ENCODE peak calls at places on chromosomes 1 and 21, in seven cellular contexts. B is HCT116, Q is H1, Y is SK-N-SH, V is K562, E is GM12878, N is HepG2. I is an unnamed sample.

GRCh38 chr1:70072239-70072751 is 133.1 kb downstream of the LRRC40 start:
- DNase-seq in N (no peak), V (no peak), B (no peak), Q (no peak), E (no peak), Y (no peak), I (no peak)

GRCh38 chr1:210416049-210416448 is 87.3 kb downstream of the HHAT start:
- DNase-seq in Y (no peak), Q (no peak), E (no peak), N (no peak), B (no peak), V (no peak), I (peak; percentile 46)

GRCh38 chr1:19852036-19852435 is 30.2 kb upstream of the OTUD3 start:
- DNase-seq in E (no peak), Q (no peak), Y (no peak), B (no peak), N (no peak), V (no peak), I (no peak)

GRCh38 chr1:202130275-202130646 is 7.5 kb downstream of the GPR37L1 start:
- DNase-seq in E (no peak), Q (no peak), Y (peak; percentile 59), N (no peak), B (no peak), V (no peak), I (no peak)

GRCh38 chr1:87292684-87293493 is 35.8 kb upstream of the LMO4 start:
- DNase-seq in E (no peak), V (peak; percentile 49), B (peak; percentile 36), N (peak; percentile 54), Q (peak; percentile 78), Y (peak; percentile 57), I (peak; percentile 68)

GRCh38 chr1:30379684-30380624 is 343.4 kb downstream of the MATN1 start:
- DNase-seq in V (peak; percentile 85), N (peak; percentile 49), Y (peak; percentile 85), Q (peak; percentile 72), B (peak; percentile 60), E (peak; percentile 19), I (peak; percentile 76)

GRCh38 chr1:118988186-118989005 is at the start of gene TBX15:
- DNase-seq in B (no peak), Q (peak; percentile 79), E (no peak), N (no peak), Y (no peak), V (no peak), I (no peak)

GRCh38 chr1:208042868-208043267 is 131.9 kb upstream of the CD34 start:
- DNase-seq in Y (no peak), E (no peak), Q (no peak), N (no peak), B (no peak), V (no peak), I (no peak)

GRCh38 chr21:38995755-38996154 is 187.5 kb downstream of the PSMG1 start:
- DNase-seq in Y (no peak), Q (no peak), B (no peak), V (no peak), N (no peak), E (no peak), I (no peak)

GRCh38 chr1:173590557-173590956 is 12.3 kb downstream of the SLC9C2 start:
- DNase-seq in E (no peak), V (no peak), N (no peak), Q (no peak), Y (no peak), B (no peak), I (no peak)

GRCh38 chr1:152743371-152744145 is 14.3 kb upstream of the KPRP start:
- DNase-seq in N (no peak), Y (no peak), Q (no peak), V (no peak), B (no peak), E (no peak), I (no peak)

GRCh38 chr1:118158918-118159317 is 26.1 kb downstream of the SPAG17 start:
- DNase-seq in Y (no peak), V (no peak), Q (no peak), N (no peak), E (no peak), B (no peak), I (no peak)

GRCh38 chr1:234773936-234774677 is 164.1 kb upstream of the IRF2BP2 start:
- DNase-seq in Q (peak; percentile 0), E (no peak), B (no peak), N (no peak), Y (no peak), V (no peak), I (no peak)

GRCh38 chr1:31760422-31760900 is 3.7 kb downstream of the ADGRB2 start:
- DNase-seq in V (no peak), B (no peak), E (no peak), N (no peak), Q (no peak), Y (peak; percentile 56), I (no peak)

GRCh38 chr1:25051504-25051903 is 121.4 kb upstream of the RUNX3 start:
- DNase-seq in V (no peak), N (no peak), Q (no peak), Y (no peak), E (no peak), B (no peak), I (no peak)

GRCh38 chr1:110524311-110525249 is 5.6 kb upstream of the KCNA10 start:
- DNase-seq in Q (peak; percentile 81), E (no peak), Y (peak; percentile 80), V (peak; percentile 83), N (peak; percentile 21), B (peak; percentile 27), I (peak; percentile 64)

GRCh38 chr1:32743380-32744062 is 41.0 kb upstream of the SYNC start:
- DNase-seq in V (no peak), B (no peak), Y (no peak), E (no peak), N (no peak), Q (no peak), I (no peak)

GRCh38 chr1:164969256-164969655 is 387.3 kb downstream of the LMX1A start:
- DNase-seq in B (no peak), V (no peak), E (no peak), N (no peak), Q (no peak), Y (no peak), I (no peak)

GRCh38 chr1:193077991-193078390 is 18.6 kb downstream of the RO60 start:
- DNase-seq in Q (no peak), N (no peak), Y (no peak), E (no peak), V (no peak), B (no peak), I (no peak)

GRCh38 chr1:47828965-47829364 is 168.2 kb downstream of the TRABD2B start:
- DNase-seq in V (no peak), Q (no peak), N (no peak), E (no peak), Y (no peak), B (no peak), I (no peak)

GRCh38 chr1:160951443-160952128 is 3.0 kb downstream of the ITLN2 start:
- DNase-seq in B (peak; percentile 27), E (peak; percentile 40), Y (peak; percentile 46), Q (peak; percentile 82), N (peak; percentile 35), V (peak; percentile 62), I (no peak)

GRCh38 chr1:17189632-17190525 is 15.0 kb upstream of the PADI1 start:
- DNase-seq in E (no peak), V (no peak), Q (peak; percentile 49), Y (no peak), B (peak; percentile 54), N (no peak), I (peak; percentile 35)

GRCh38 chr1:90262791-90263190 is 267.9 kb downstream of the ZNF326 start:
- DNase-seq in Q (no peak), B (no peak), V (no peak), E (no peak), Y (no peak), N (no peak), I (no peak)

GRCh38 chr1:51220548-51220947 is 15.5 kb upstream of the RNF11 start:
- DNase-seq in Y (no peak), B (no peak), V (no peak), Q (no peak), N (no peak), E (no peak), I (no peak)
- TF ChIP-seq YY1 in Y (no peak), B (no peak), V (no peak), Q (no peak), N (no peak), E (no peak), I (no peak)

GRCh38 chr21:15749868-15750174 is 20.0 kb downstream of the USP25 start:
- DNase-seq in V (no peak), E (no peak), Y (no peak), N (no peak), Q (no peak), B (no peak), I (no peak)
- H3K4me1 ChIP-seq in V (peaks cover 35% of the 10 kb centered on the region), E (no peaks in the 10 kb centered on the region), Y (peaks cover 5% of the 10 kb centered on the region), N (peaks cover 51% of the 10 kb centered on the region), Q (peaks cover 20% of the 10 kb centered on the region), B (no peaks in the 10 kb centered on the region), I (no peaks in the 10 kb centered on the region)

GRCh38 chr21:30243691-30244090 is 27.8 kb upstream of the CLDN8 start:
- DNase-seq in Y (no peak), V (no peak), Q (no peak), E (no peak), N (no peak), B (no peak), I (no peak)
- TF ChIP-seq YY1 in Y (no peak), V (no peak), Q (no peak), E (no peak), N (no peak), B (no peak), I (no peak)

GRCh38 chr21:35019631-35020032 is 29.5 kb downstream of the RUNX1 start:
- DNase-seq in V (no peak), B (no peak), Y (no peak), Q (no peak), E (no peak), N (peak; percentile 94), I (no peak)

GRCh38 chr21:35020902-35021301 is 28.2 kb downstream of the RUNX1 start:
- DNase-seq in V (no peak), Y (no peak), N (no peak), Q (no peak), E (no peak), B (no peak), I (no peak)

GRCh38 chr21:35021546-35021945 is 27.6 kb downstream of the RUNX1 start:
- DNase-seq in V (no peak), B (no peak), Q (no peak), N (no peak), Y (no peak), E (no peak), I (no peak)

GRCh38 chr21:35023396-35024070 is 25.6 kb downstream of the RUNX1 start:
- DNase-seq in N (peak; percentile 95), E (no peak), Q (no peak), V (no peak), B (no peak), Y (no peak), I (no peak)

DNA sequence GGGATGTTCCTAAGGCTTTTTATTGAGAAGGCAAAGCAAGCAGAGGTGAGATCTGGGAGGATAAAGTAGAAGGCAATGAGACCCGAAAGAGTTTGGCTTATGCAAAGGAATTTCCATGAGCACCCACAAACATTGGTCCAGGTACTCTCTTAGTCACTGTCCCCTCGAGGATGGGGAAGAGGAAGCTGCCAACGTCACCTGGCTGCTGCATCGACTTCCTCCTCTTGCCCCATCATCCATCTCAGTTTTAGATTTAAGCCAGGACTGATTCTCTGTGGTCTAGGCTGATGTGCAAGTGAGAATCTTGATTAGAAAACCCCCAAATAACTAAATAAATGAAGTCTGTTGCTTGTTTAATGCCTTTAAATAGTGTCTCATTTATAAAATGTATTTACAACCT is 28.7 kb downstream of the RUNX1 start:
- DNase-seq in E (no peak), Q (no peak), B (no peak), V (no peak), Y (no peak), N (no peak), I (no peak)
- H3K4me1 ChIP-seq in E (peaks cover 11% of the 10 kb centered on the region), Q (no peaks in the 10 kb centered on the region), B (peaks cover 8% of the 10 kb centered on the region), V (peaks cover 28% of the 10 kb centered on the region), Y (no peaks in the 10 kb centered on the region), N (peaks cover 89% of the 10 kb centered on the region), I (no peaks in the 10 kb centered on the region)

I was measured in NT2/D1.